ENCODE peak calls at places on chromosomes 16 and 17, in six cellular contexts. L, X, M, K, R and E are unnamed samples.

GRCh38 chr16:72066747-72067146 is 3.7 kb downstream of the HPR start:
- DNase-seq in L (peak; percentile 65), X (peak; percentile 44), M (peak; percentile 39), K (peak; percentile 56), R (peak; percentile 23), E (peak; percentile 68)

GRCh38 chr16:89409161-89409711 is 81.1 kb downstream of the ANKRD11 start:
- DNase-seq in L (peak; percentile 77), X (peak; percentile 56), M (peak; percentile 19), K (no peak), R (peak; percentile 49), E (no peak)

GRCh38 chr16:86970726-86971125 is 346.5 kb downstream of the C16orf95 start:
- DNase-seq in L (no peak), X (no peak), M (no peak), K (no peak), R (no peak), E (no peak)

GRCh38 chr16:50282010-50282538 is 15.7 kb downstream of the ADCY7 start:
- DNase-seq in L (no peak), X (no peak), M (no peak), K (no peak), R (peak; percentile 74), E (peak; percentile 95)

GRCh38 chr17:36500745-36501225 is 14.3 kb downstream of the ZNHIT3 start:
- DNase-seq in L (no peak), X (no peak), M (no peak), K (no peak), R (no peak), E (no peak)

GRCh38 chr16:24463196-24463945 is 76.0 kb upstream of the RBBP6 start:
- DNase-seq in L (no peak), X (no peak), M (peak; percentile 14), K (peak; percentile 36), R (no peak), E (no peak)

GRCh38 chr16:13702614-13703013 is 217.3 kb upstream of the ERCC4 start:
- DNase-seq in L (no peak), X (no peak), M (no peak), K (no peak), R (no peak), E (no peak)

GRCh38 chr17:5773942-5774341 is 189.6 kb upstream of the NLRP1 start:
- DNase-seq in L (no peak), X (no peak), M (no peak), K (no peak), R (no peak), E (peak; percentile 26)

GRCh38 chr17:4073983-4074830 is 68.6 kb downstream of the ZZEF1 start:
- DNase-seq in L (no peak), X (peak; percentile 8), M (no peak), K (no peak), R (no peak), E (peak; percentile 64)

GRCh38 chr17:65455154-65455971 is 106.1 kb downstream of the AXIN2 start:
- DNase-seq in L (no peak), X (no peak), M (no peak), K (no peak), R (no peak), E (no peak)

GRCh38 chr16:5228369-5228768 is 130.8 kb upstream of the EEF2KMT start:
- DNase-seq in L (no peak), X (no peak), M (no peak), K (peak; percentile 64), R (no peak), E (no peak)

GRCh38 chr16:88539652-88540345 is 30.4 kb upstream of the ZC3H18 start:
- DNase-seq in L (no peak), X (no peak), M (no peak), K (no peak), R (no peak), E (no peak)

GRCh38 chr17:16941643-16942042 is 30.3 kb downstream of the TNFRSF13B start:
- DNase-seq in L (peak; percentile 32), X (no peak), M (no peak), K (no peak), R (peak; percentile 46), E (no peak)

GRCh38 chr17:7897773-7898172 is 9.2 kb downstream of the CHD3 start:
- DNase-seq in L (peak; percentile 69), X (peak; percentile 70), M (peak; percentile 51), K (no peak), R (peak; percentile 38), E (no peak)

GRCh38 chr16:24257965-24258364 is 1.8 kb downstream of the CACNG3 start:
- DNase-seq in L (peak; percentile 2), X (no peak), M (no peak), K (peak; percentile 4), R (no peak), E (no peak)

GRCh38 chr17:55426851-55427586 is 5.4 kb upstream of the MMD start:
- DNase-seq in L (peak; percentile 85), X (peak; percentile 69), M (no peak), K (no peak), R (no peak), E (no peak)

GRCh38 chr16:3577302-3577752 is at the start of gene NLRC3:
- DNase-seq in L (no peak), X (no peak), M (peak; percentile 22), K (no peak), R (no peak), E (peak; percentile 80)

GRCh38 chr16:2468142-2468724 is 2.9 kb upstream of the NTN3 start:
- DNase-seq in L (peak; percentile 59), X (peak; percentile 55), M (peak; percentile 14), K (peak; percentile 62), R (no peak), E (no peak)

GRCh38 chr16:35215287-35215686 is 1755.9 kb downstream of the TP53TG3F start:
- DNase-seq in L (peak; percentile 0), X (no peak), M (no peak), K (no peak), R (no peak), E (no peak)

GRCh38 chr16:35208001-35208935 is 1748.9 kb downstream of the TP53TG3F start:
- DNase-seq in L (no peak), X (no peak), M (no peak), K (no peak), R (no peak), E (no peak)

GRCh38 chr16:35214840-35215239 is 1755.4 kb downstream of the TP53TG3F start:
- DNase-seq in L (no peak), X (no peak), M (no peak), K (no peak), R (no peak), E (no peak)

GRCh38 chr16:35207059-35207999 is 1747.9 kb downstream of the TP53TG3F start:
- DNase-seq in L (no peak), X (no peak), M (no peak), K (no peak), R (no peak), E (no peak)

DNA sequence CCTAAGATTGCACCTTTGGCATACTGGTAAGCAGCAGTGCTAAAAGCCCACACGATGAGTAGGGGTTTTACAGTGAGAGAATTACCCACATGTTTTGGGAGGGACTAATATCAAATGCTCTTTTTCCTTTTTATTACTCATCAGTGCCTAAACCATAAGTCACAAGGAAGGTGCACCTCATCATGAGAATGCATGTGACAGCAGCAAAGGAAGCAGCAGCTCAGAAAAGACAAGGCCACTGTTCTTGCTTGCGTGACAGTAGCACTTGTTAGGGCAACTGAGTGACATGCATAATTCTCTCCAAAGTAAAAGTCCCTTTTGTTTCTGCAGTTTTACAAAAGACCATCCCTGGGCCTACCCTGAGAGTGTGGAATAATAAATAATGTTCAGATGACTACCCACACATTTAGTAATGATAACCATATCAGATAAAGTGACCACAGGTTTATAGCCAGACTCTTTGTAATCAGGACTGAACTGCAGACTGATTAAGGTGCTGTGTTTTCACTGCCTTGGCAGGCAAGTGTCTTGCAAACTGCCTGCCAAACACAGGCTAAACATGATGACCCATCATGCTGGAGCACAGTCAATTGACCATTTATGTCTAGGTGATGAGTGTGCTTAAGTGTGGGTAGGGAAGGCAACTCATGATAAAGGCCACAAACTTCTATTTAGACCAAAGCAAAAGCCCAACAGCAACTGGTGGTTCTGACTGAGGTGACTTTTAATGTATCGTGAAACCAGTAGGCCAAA is 1751.4 kb downstream of the TP53TG3F start:
- DNase-seq in L (no peak), X (no peak), M (no peak), K (no peak), R (no peak), E (no peak)
- H3K9me3 ChIP-seq in L (no peaks in the 10 kb centered on the region), X (peaks cover 2% of the 10 kb centered on the region), M (no peaks in the 10 kb centered on the region), K (peaks cover 20% of the 10 kb centered on the region), R (no peaks in the 10 kb centered on the region), E (peaks cover 10% of the 10 kb centered on the region)

GRCh38 chr17:546456-546855 is 168.2 kb downstream of the VPS53 start:
- DNase-seq in L (peak; percentile 9), X (no peak), M (no peak), K (no peak), R (peak; percentile 54), E (no peak)
- H2AFZ ChIP-seq in L (no peak overlapping the region), X (no peak overlapping the region), M (no peak overlapping the region), K (no peak overlapping the region), R (no peak overlapping the region), E (no peak overlapping the region)

DNA sequence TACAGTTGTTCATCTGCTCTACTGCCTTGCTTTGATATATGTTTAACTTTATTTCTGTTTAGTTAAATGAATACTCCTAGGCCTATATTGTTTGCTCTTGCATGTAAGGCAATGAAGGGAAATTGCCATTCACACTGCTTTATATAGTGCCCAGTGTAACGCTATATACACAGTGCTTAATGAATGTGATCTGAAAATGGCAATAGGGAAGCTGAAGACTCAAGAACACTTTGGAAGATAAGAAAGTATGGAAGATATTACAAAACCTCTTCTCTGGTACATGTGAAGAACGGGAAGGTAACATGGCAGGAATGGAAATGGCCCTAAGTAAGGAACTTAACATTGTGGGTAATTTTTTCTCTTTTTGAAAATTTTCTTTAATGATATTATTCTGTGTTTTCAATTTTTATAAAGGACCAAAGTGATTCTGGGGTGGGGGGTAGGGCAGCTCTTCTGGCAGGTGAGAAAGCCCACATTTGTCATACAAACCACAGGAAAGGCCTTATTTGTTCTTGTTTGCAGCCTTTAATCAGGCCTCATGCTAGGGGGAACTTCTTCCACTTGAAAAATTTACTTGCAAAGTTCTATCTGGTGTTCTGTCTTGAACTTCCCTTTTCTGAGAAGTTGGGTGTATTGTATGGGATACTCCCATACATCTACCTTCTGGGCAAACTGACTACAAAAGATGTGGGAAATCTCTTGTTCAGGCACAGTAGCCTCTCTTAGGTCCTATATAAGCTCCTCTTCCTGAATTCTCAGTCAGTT is 100.8 kb upstream of the CORO6 start:
- DNase-seq in L (no peak), X (no peak), M (no peak), K (no peak), R (no peak), E (peak; percentile 69)
- H3K4me3 ChIP-seq in L (no peak overlapping the region), X (no peak overlapping the region), M (no peak overlapping the region), K (no peak overlapping the region), R (no peak overlapping the region), E (peak overlapping the region; percentile 25)

DNA sequence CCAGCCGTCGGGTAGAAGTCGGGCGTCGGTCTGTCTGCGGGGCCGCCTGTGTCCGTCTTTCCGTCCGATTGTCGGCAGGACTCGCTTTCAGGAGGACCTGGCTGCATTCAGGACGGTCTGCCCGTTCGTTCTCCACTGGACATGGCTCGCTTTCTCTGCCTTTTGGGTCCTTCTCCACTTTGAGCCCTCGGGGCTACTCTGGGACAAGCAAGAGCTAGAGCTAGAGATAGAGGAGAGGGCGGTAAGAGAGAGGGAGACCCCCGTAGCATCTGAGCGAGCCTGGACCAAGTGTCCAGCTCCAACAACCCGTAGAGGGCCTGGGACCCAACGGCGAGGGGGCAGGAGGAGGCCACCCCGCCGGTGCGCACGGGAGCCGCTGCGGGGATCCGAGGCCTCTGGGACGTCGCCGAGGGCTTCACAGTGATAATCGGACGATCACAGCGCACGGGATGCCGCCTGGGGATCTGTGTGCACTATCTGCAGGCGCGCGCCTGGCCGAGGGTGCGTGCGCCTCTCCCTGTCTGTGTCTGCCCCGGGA is 4.5 kb downstream of the TBX4 start:
- DNase-seq in L (peak; percentile 36), X (no peak), M (no peak), K (peak; percentile 52), R (no peak), E (no peak)
- H3K9me3 ChIP-seq in L (no peaks in the 10 kb centered on the region), X (peaks cover 2% of the 10 kb centered on the region), M (no peaks in the 10 kb centered on the region), K (no peaks in the 10 kb centered on the region), R (no peaks in the 10 kb centered on the region), E (no peaks in the 10 kb centered on the region)